ENCODE peak calls at places on chromosomes 4 and X, in eight cellular contexts. F is GM03348; N is A549; H is AG10803; V is GDM1; Q is retina; P is EL; J is central memory CD4-positive, alpha-beta T cell. K is an unnamed sample.

GRCh38 chr4:2732526-2732925 is 23.6 kb downstream of the TNIP2 start:
- DNase-seq in F (no peak), N (no peak), H (no peak), V (no peak), Q (no peak), P (no peak), J (no peak), K (no peak)

GRCh38 chrX:49192722-49193328 is 6.7 kb upstream of the PRICKLE3 start:
- DNase-seq in F (peak), N (peak), H (no peak), V (no peak), Q (no peak), P (no peak), J (no peak), K (peak)

GRCh38 chr4:186724048-186724860 is 598 bp upstream of the FAT1 start:
- DNase-seq in F (peak), N (peak), H (peak), V (no peak), Q (peak), P (peak), J (no peak), K (no peak)

GRCh38 chr4:86048426-86048825 is 311.4 kb downstream of the MAPK10 start:
- DNase-seq in F (peak), N (no peak), H (peak), V (no peak), Q (no peak), P (peak), J (no peak), K (no peak)

GRCh38 chr4:151409470-151410313 is 716 bp downstream of the FHIP1A start:
- DNase-seq in F (no peak), N (no peak), H (no peak), V (no peak), Q (peak), P (no peak), J (no peak), K (peak)

GRCh38 chr4:140312101-140312500 is 61.3 kb upstream of the SCOC start:
- DNase-seq in F (no peak), N (no peak), H (no peak), V (no peak), Q (no peak), P (no peak), J (no peak), K (no peak)

GRCh38 chr4:78735697-78736096 is 40.5 kb upstream of the BMP2K start:
- DNase-seq in F (no peak), N (no peak), H (no peak), V (no peak), Q (no peak), P (no peak), J (no peak), K (no peak)

GRCh38 chrX:69080912-69081465 is 84.3 kb downstream of the PJA1 start:
- DNase-seq in F (no peak), N (no peak), H (no peak), V (no peak), Q (peak), P (no peak), J (no peak), K (no peak)

GRCh38 chrX:20571611-20572010 is 304.9 kb upstream of the RPS6KA3 start:
- DNase-seq in F (peak), N (no peak), H (no peak), V (no peak), Q (no peak), P (no peak), J (no peak), K (no peak)

GRCh38 chr4:169068423-169068822 is 58.4 kb upstream of the CBR4 start:
- DNase-seq in F (no peak), N (no peak), H (no peak), V (no peak), Q (peak), P (no peak), J (no peak), K (no peak)

GRCh38 chrX:134684956-134685355 is 26.7 kb upstream of the PLAC1 start:
- DNase-seq in F (no peak), N (no peak), H (no peak), V (no peak), Q (no peak), P (no peak), J (no peak), K (no peak)

K was measured in SK-N-DZ.